ENCODE peak calls at places on chromosomes 13 and 19, in six cellular contexts. N is IMR-90, H is heart left ventricle, C is cardiac muscle cell, Z is upper lobe of right lung, D is tibial nerve. G is an unnamed sample.

GRCh38 chr13:52830946-52831345 is 17.5 kb downstream of the PCDH8 start:
- DNase-seq in D (no peak), N (peak; percentile 34), C (no peak), H (no peak), Z (no peak), G (no peak)

GRCh38 chr19:54473071-54473941 is at the start of gene CDC42EP5:
- DNase-seq in H (peak; percentile 77), Z (no peak), D (peak; percentile 73), C (peak; percentile 95), N (peak; percentile 85), G (no peak)

GRCh38 chr13:28582225-28582891 is 76.6 kb upstream of the POMP start:
- DNase-seq in H (no peak), C (peak; percentile 15), D (no peak), Z (no peak), N (peak; percentile 53), G (no peak)

GRCh38 chr13:111187879-111188643 is 73.0 kb downstream of the ARHGEF7 start:
- DNase-seq in H (peak; percentile 47), Z (no peak), C (peak; percentile 47), D (no peak), N (peak; percentile 67), G (no peak)

GRCh38 chr13:40619479-40619814 is 47.0 kb downstream of the FOXO1 start:
- DNase-seq in N (no peak), D (no peak), H (no peak), C (no peak), Z (no peak), G (no peak)

GRCh38 chr13:21730186-21730880 is 59.5 kb downstream of the FGF9 start:
- DNase-seq in Z (no peak), H (no peak), C (no peak), D (no peak), N (no peak), G (no peak)

GRCh38 chr13:51955281-51955771 is 55.9 kb downstream of the ATP7B start:
- DNase-seq in N (no peak), C (no peak), Z (no peak), D (no peak), H (no peak), G (no peak)

GRCh38 chr19:3284759-3285646 is 60.5 kb downstream of the CELF5 start:
- DNase-seq in H (peak; percentile 61), D (no peak), C (peak; percentile 47), N (peak; percentile 37), Z (peak; percentile 91), G (peak; percentile 94)

GRCh38 chr13:31538067-31539042 is 201.0 kb upstream of the RXFP2 start:
- DNase-seq in H (no peak), N (peak; percentile 45), Z (no peak), D (no peak), C (peak; percentile 74), G (peak; percentile 43)

GRCh38 chr19:31347356-31347755 is 1.9 kb downstream of the TSHZ3 start:
- DNase-seq in D (no peak), H (no peak), Z (no peak), C (peak; percentile 33), N (peak; percentile 49), G (no peak)

GRCh38 chr13:91078093-91078679 is 269.3 kb upstream of the MIR17HG start:
- DNase-seq in H (no peak), D (no peak), Z (no peak), C (peak; percentile 41), N (no peak), G (no peak)

GRCh38 chr13:92734545-92734944 is 492.1 kb upstream of the GPC6 start:
- DNase-seq in D (no peak), H (no peak), Z (no peak), C (no peak), N (no peak), G (no peak)

GRCh38 chr19:33005440-33005839 is 33.4 kb downstream of the FAAP24 start:
- DNase-seq in N (no peak), C (no peak), D (no peak), H (no peak), Z (no peak), G (no peak)

GRCh38 chr13:59364508-59365187 is 799.1 kb downstream of the DIAPH3 start:
- DNase-seq in C (peak; percentile 36), Z (no peak), H (no peak), N (no peak), D (no peak), G (no peak)

GRCh38 chr19:46133777-46134231 is 9.3 kb upstream of the IGFL3 start:
- DNase-seq in D (no peak), N (no peak), H (no peak), Z (no peak), C (no peak), G (no peak)

GRCh38 chr13:58452123-58452623 is 820.6 kb downstream of the PCDH17 start:
- DNase-seq in H (no peak), Z (no peak), C (peak; percentile 7), D (no peak), N (no peak), G (no peak)

GRCh38 chr19:13846533-13847032 is 30.4 kb upstream of the NANOS3 start:
- DNase-seq in D (peak; percentile 54), Z (peak; percentile 94), H (peak; percentile 91), N (peak; percentile 93), C (peak; percentile 95), G (no peak)

GRCh38 chr13:87872813-87873212 is 201.6 kb downstream of the SLITRK5 start:
- DNase-seq in D (no peak), N (no peak), Z (no peak), H (no peak), C (no peak), G (no peak)

GRCh38 chr19:46073268-46073922 is 32.6 kb upstream of the IGFL4 start:
- DNase-seq in N (peak; percentile 5), C (no peak), Z (no peak), H (no peak), D (no peak), G (no peak)

GRCh38 chr13:27353166-27353583 is 71.2 kb upstream of the GTF3A start:
- DNase-seq in D (no peak), Z (no peak), C (peak; percentile 37), N (peak; percentile 88), H (no peak), G (no peak)

GRCh38 chr19:12365094-12365371 is 450 bp downstream of the ZNF442 start:
- DNase-seq in N (peak; percentile 22), D (no peak), C (peak; percentile 41), Z (no peak), H (peak; percentile 39), G (peak; percentile 59)

GRCh38 chr19:48718711-48719231 is 754 bp downstream of the MAMSTR start:
- DNase-seq in Z (no peak), N (no peak), C (no peak), H (peak; percentile 56), D (no peak), G (no peak)

GRCh38 chr19:48715276-48715675 is 4.2 kb downstream of the MAMSTR start:
- DNase-seq in C (no peak), H (peak; percentile 49), Z (no peak), N (no peak), D (no peak), G (no peak)

GRCh38 chr19:48715681-48716171 is 3.8 kb downstream of the MAMSTR start:
- DNase-seq in Z (no peak), H (peak; percentile 61), D (no peak), C (no peak), N (no peak), G (no peak)

GRCh38 chr19:48714759-48715261 is 4.7 kb downstream of the MAMSTR start:
- DNase-seq in N (no peak), D (no peak), Z (no peak), H (no peak), C (no peak), G (no peak)

DNA sequence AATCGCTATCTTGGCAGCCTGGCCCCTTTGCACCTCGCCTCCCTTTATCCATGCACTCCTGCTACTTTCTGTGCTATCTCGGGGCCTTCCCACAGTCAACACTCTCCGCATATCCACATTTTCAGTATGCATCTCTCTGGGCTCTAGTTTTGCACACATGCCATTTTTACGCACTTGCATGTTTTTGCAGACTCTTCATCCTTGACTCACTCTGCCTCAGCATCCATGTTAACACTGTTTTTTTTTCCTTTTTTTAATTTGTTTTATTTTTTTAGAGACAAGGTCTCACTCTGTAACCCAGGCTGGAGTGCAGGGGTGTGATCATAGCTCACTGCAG is 2.5 kb downstream of the MAMSTR start:
- DNase-seq in D (no peak), N (peak; percentile 52), C (no peak), H (no peak), Z (no peak), G (no peak)
- H3K27ac ChIP-seq in D (peak overlapping the region; percentile 64), N (peak overlapping the region; percentile 52), C (peak overlapping the region; percentile 60), H (peak overlapping the region; percentile 89), Z (no peak overlapping the region), G (no peak overlapping the region)

DNA sequence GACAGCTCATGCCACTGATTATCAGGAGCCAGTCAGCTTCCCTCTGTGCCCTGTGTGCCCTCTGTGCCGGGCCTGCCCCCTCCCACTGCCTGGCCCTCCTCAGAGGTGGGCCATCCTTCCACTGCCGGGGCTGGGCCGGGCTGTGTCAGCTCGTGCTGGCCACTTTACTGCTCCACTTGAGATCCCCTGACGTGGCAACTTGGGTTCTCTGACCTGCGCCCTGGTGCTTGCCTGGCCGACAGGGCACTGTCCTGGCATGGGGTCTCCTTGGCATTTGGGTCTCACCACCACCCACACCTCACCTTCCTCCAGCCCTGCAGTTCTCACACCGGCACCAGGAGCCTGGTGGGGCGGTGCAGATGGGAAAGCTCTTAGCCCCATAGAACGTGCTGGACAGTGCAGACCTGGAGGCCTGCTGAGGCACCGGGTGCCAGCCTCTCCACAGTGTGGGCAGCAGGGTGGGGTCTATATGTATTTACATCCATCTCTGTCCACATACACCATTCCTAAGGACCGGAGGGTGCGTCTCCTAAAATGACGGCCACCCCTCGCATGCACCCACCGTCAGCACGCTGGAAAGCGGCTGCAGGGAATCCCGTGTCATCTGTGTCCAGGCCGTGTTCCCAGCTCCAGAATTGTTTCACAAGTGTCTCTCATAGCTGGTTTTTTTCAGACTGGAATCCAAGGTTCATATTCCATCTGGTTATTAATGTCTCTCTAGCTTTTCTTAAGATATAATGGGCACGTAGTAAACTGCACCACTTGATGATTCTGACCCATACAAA is 11.8 kb downstream of the DAZAP1 start:
- DNase-seq in C (no peak), D (no peak), Z (no peak), H (no peak), N (no peak), G (no peak)
- H3K36me3 ChIP-seq in C (peaks cover 27% of the 10 kb centered on the region), D (no peaks in the 10 kb centered on the region), Z (peaks cover 59% of the 10 kb centered on the region), H (peaks cover 54% of the 10 kb centered on the region), N (peaks cover 56% of the 10 kb centered on the region), G (peaks cover 71% of the 10 kb centered on the region)

DNA sequence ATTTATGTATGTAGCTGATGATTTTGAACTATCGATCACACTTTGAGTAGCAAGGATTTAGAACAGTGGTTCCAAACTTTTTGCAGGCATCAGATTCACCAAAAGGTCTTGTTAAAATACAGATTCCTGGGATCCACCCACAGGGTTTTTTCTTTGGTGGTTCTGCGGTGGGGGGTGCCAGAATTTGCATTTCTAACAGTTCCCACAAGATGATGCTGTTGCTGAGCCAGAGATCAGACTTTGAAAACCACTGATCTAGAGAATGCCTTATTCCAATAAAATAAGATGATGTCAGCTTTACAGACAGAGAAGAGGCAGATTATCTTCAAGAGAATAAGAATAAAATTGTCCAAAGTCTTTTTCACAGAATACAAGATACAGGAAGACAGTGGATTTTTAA is 80.9 kb upstream of the SHISA2 start:
- DNase-seq in H (no peak), C (peak; percentile 27), D (no peak), N (peak; percentile 13), Z (no peak), G (no peak)
- TF ChIP-seq CTCF in H (peak; percentile 30), C (peak; percentile 30), D (no peak), N (peak; percentile 32), Z (no peak), G (peak; percentile 30)

DNA sequence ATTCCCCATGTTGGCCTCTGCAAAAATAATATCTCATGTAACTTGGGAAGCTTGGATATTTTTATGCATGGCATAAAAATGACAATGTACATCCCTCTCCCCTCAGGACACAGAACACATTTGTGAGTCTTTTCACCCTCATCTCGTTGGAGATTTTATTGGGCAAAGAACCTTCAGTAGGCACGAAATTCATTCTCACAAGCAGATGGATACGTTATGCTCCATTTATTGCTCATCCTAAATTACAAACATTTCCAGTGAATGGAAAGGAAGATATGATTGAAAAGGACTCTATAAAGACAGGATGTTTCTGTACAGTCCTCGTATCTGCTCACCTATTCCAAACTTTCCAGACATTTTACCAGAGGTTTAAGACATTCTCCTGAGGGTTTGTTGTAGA is 1175.8 kb downstream of the UQCRFS1 start:
- DNase-seq in H (no peak), C (no peak), N (no peak), Z (no peak), D (no peak), G (no peak)
- H3K27ac ChIP-seq in H (no peak overlapping the region), C (no peak overlapping the region), N (no peak overlapping the region), Z (no peak overlapping the region), D (no peak overlapping the region), G (no peak overlapping the region)

G was measured in RWPE2.